ENCODE peak calls at places on chromosome 15, in four cellular contexts. One of them, this sample, is unnamed. For H3K36me3 and H3K27me3, the result is how much of the 10 kb centered on the place peaks cover.

GRCh38 chr15:29449136-29449535 is 179.5 kb upstream of the NSMCE3 start:
- DNase-seq in mesendoderm: peak
- DNase-seq in CD8-positive, alpha-beta memory T cell: no peak
- DNase-seq in hepatocyte: peak
- DNase-seq in this sample: no peak

GRCh38 chr15:75669191-75669878 is 21.6 kb downstream of the SNX33 start:
- DNase-seq in mesendoderm: no peak
- DNase-seq in hepatocyte: no peak
- DNase-seq in CD8-positive, alpha-beta memory T cell: no peak
- DNase-seq in this sample: peak

GRCh38 chr15:68764090-68764489 is 56.6 kb downstream of the ANP32A start:
- DNase-seq in hepatocyte: no peak
- DNase-seq in mesendoderm: no peak
- DNase-seq in CD8-positive, alpha-beta memory T cell: no peak
- DNase-seq in this sample: peak

GRCh38 chr15:71137138-71137518 is 21.9 kb downstream of the THSD4 start:
- DNase-seq in CD8-positive, alpha-beta memory T cell: no peak
- DNase-seq in mesendoderm: no peak
- DNase-seq in hepatocyte: no peak
- DNase-seq in this sample: no peak

GRCh38 chr15:72827216-72827615 is 43.7 kb upstream of the ADPGK start:
- DNase-seq in CD8-positive, alpha-beta memory T cell: no peak
- DNase-seq in hepatocyte: no peak
- DNase-seq in mesendoderm: no peak
- DNase-seq in this sample: no peak

GRCh38 chr15:57772223-57772957 is 65.9 kb downstream of the POLR2M start:
- DNase-seq in hepatocyte: no peak
- DNase-seq in CD8-positive, alpha-beta memory T cell: no peak
- DNase-seq in mesendoderm: peak
- DNase-seq in this sample: peak

GRCh38 chr15:64507293-64507802 is 47.0 kb downstream of the ZNF609 start:
- DNase-seq in mesendoderm: no peak
- DNase-seq in hepatocyte: peak
- DNase-seq in CD8-positive, alpha-beta memory T cell: no peak
- DNase-seq in this sample: no peak

GRCh38 chr15:79682285-79682684 is 214.5 kb downstream of the MTHFS start:
- DNase-seq in CD8-positive, alpha-beta memory T cell: no peak
- DNase-seq in mesendoderm: no peak
- DNase-seq in hepatocyte: peak
- DNase-seq in this sample: peak

GRCh38 chr15:50117628-50118027 is 1.4 kb downstream of the ATP8B4 start:
- DNase-seq in hepatocyte: no peak
- DNase-seq in mesendoderm: no peak
- DNase-seq in CD8-positive, alpha-beta memory T cell: no peak
- DNase-seq in this sample: no peak

GRCh38 chr15:81117136-81117535 is 16.9 kb upstream of the CFAP161 start:
- DNase-seq in mesendoderm: no peak
- DNase-seq in CD8-positive, alpha-beta memory T cell: no peak
- DNase-seq in hepatocyte: no peak
- DNase-seq in this sample: no peak

GRCh38 chr15:23853291-23853690 is 166.2 kb upstream of the NDN start:
- DNase-seq in mesendoderm: no peak
- DNase-seq in CD8-positive, alpha-beta memory T cell: no peak
- DNase-seq in hepatocyte: no peak
- DNase-seq in this sample: no peak

GRCh38 chr15:75063889-75064288 is 40.5 kb downstream of the PPCDC start:
- DNase-seq in mesendoderm: no peak
- DNase-seq in CD8-positive, alpha-beta memory T cell: no peak
- DNase-seq in hepatocyte: no peak
- DNase-seq in this sample: no peak

GRCh38 chr15:91336691-91337090 is 236.6 kb downstream of the SV2B start:
- DNase-seq in CD8-positive, alpha-beta memory T cell: no peak
- DNase-seq in mesendoderm: no peak
- DNase-seq in hepatocyte: no peak
- DNase-seq in this sample: no peak
- H3K36me3 ChIP-seq in CD8-positive, alpha-beta memory T cell: under half
- H3K36me3 ChIP-seq in mesendoderm: under half
- H3K36me3 ChIP-seq in hepatocyte: under half
- H3K36me3 ChIP-seq in this sample: under half

GRCh38 chr15:96412919-96413231 is 82.4 kb downstream of the NR2F2 start:
- DNase-seq in hepatocyte: no peak
- DNase-seq in mesendoderm: no peak
- DNase-seq in CD8-positive, alpha-beta memory T cell: no peak
- DNase-seq in this sample: no peak
- H3K27me3 ChIP-seq in hepatocyte: half or more
- H3K27me3 ChIP-seq in mesendoderm: half or more
- H3K27me3 ChIP-seq in CD8-positive, alpha-beta memory T cell: under half
- H3K27me3 ChIP-seq in this sample: under half

DNA sequence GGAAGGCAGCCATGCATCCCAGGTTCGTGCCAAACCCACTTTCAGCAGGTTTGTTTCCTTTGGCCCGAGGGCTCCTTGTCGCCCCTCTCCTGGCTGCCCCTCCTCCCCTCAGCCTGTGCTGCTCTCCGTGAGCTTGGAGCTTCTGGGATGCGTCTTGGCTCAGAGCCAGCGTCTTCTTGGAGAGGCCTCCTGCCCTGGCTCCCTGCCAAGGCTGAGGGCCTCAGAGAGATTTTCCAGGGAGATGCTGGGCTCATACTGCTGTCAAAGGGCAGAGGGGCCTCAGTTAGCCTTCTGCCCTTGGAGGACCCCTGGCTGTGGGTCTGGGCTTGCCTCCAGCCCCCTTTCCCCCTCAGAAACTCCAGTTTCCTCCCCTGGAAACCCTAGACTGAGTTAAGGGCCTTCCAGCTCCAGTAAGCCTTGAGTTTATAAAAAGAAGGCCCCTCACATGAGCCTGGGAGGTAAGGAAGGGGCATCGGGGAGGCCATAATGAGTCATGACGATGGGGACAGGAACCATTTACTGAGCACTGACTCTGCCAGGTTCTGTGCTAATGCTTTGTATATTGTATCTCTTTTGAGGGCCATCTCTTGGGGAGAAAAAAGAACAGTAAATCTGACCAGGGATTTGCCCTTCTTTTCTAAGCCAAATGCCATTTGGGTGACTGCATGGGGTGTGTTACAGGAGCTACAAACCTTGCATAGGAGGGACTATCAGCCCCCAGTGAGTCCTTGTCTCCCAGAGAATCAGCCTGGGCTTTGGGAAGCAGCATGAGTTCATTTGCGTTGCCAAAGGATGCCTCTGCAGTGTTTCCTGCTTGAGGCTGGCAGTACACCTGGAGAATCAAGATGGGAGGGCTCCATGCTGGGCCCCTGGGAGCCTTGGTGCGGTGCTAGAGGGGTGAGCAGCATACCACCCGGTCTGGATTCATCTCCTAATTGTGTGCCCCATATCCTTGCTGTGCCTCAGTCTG is 49.3 kb upstream of the POLG start:
- DNase-seq in mesendoderm: no peak
- DNase-seq in hepatocyte: peak
- DNase-seq in CD8-positive, alpha-beta memory T cell: no peak
- DNase-seq in this sample: peak
- H3K36me3 ChIP-seq in mesendoderm: under half
- H3K36me3 ChIP-seq in hepatocyte: under half
- H3K36me3 ChIP-seq in CD8-positive, alpha-beta memory T cell: under half
- H3K36me3 ChIP-seq in this sample: under half

DNA sequence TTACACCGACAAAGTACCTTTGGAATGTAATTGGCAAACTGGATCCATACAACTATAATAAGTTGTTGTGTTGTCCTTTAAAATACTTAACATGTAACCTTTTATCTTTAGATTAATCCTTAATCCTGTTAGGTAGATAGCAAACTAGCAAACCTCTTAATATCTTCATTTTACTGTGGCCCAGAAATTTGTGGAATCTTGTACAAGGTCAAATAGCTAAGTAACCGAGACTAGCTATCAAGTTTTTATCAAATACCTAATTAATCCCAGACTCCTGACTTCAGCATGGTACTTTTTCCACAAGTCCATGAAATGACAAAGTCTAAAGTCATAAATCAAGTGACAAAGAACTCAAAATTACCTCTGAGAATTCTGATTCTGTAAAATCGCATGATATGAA is 4.4 kb downstream of the GATM start:
- DNase-seq in CD8-positive, alpha-beta memory T cell: no peak
- DNase-seq in mesendoderm: no peak
- DNase-seq in hepatocyte: no peak
- DNase-seq in this sample: no peak
- H3K27me3 ChIP-seq in CD8-positive, alpha-beta memory T cell: under half
- H3K27me3 ChIP-seq in mesendoderm: under half
- H3K27me3 ChIP-seq in hepatocyte: under half
- H3K27me3 ChIP-seq in this sample: under half

DNA sequence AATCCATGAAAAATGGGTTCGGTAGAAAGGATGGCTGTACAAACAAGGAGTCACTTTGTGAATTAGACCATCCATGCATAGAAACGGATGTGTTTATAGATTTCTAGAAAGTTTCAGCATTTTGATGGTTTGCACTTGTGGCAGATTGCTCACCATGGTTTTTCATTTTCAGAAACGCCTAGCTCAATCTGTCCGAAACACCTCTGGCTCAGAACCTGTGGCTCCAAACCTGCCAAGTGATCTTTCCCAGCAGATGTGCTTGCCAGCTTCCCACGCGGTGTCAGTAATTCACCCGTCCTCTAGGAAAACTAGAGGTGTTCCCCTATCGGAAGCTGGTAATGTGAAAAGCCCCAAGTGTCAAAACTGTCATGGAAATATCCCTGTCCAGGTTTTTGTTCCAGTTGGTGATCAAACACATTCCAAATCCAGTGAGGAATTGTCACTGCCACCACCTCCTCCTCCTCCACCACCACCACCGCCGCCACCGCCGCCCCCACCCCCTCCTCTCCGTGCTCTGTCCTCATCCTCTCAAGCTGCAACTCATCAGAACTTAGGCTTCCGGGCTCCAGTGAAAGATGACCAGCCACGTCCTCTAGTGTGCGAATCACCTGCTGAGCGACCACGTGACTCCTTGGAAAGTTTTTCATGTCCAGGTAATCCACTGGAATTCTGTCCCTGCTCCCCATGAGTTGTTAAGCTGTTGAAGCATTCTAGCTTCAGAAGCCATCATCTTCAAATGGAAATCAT is 21.2 kb downstream of the WHAMM start:
- DNase-seq in mesendoderm: no peak
- DNase-seq in CD8-positive, alpha-beta memory T cell: no peak
- DNase-seq in hepatocyte: no peak
- DNase-seq in this sample: no peak
- H3K36me3 ChIP-seq in mesendoderm: under half
- H3K36me3 ChIP-seq in CD8-positive, alpha-beta memory T cell: half or more
- H3K36me3 ChIP-seq in hepatocyte: under half
- H3K36me3 ChIP-seq in this sample: half or more

DNA sequence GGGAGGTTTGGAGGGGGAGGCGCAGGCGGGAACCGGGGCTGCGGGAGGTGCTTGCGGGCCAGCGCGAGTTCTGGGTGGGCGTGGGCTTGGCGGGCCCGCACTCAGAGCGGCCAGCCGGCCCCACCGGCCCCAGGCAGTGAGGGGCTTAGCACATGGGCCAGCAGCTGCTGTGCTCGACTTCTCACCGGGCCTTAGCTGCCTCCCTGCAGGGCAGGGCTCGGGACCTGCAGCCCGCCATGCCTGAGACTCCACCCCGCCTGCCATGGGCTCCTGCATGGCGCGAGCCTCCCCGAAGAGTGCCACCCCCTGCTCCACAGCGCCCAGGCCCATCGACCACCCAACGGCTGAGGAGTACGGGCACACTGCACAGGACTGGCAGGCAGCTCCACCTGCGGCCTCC is 98.6 kb upstream of the IGF1R start:
- DNase-seq in hepatocyte: no peak
- DNase-seq in mesendoderm: no peak
- DNase-seq in CD8-positive, alpha-beta memory T cell: no peak
- DNase-seq in this sample: no peak
- H3K27me3 ChIP-seq in hepatocyte: under half
- H3K27me3 ChIP-seq in mesendoderm: under half
- H3K27me3 ChIP-seq in CD8-positive, alpha-beta memory T cell: under half
- H3K27me3 ChIP-seq in this sample: under half

GRCh38 chr15:40463279-40463678 is 7.5 kb upstream of the CHST14 start:
- DNase-seq in CD8-positive, alpha-beta memory T cell: no peak
- DNase-seq in mesendoderm: no peak
- DNase-seq in hepatocyte: no peak
- DNase-seq in this sample: no peak
- H3K36me3 ChIP-seq in CD8-positive, alpha-beta memory T cell: under half
- H3K36me3 ChIP-seq in mesendoderm: under half
- H3K36me3 ChIP-seq in hepatocyte: under half
- H3K36me3 ChIP-seq in this sample: under half